ENCODE peak calls at places on chromosomes 2 and 18, in eight cellular contexts. One of them, this sample, is unnamed.
A peak's percentile ranks its signal among the peaks of the same experiment; 100 is the strongest.

GRCh38 chr2:189204322-189204941 is 24.9 kb upstream of the COL5A2 start:
- DNase-seq in HCT116: peak; percentile 22
- DNase-seq in GM23248: peak; percentile 74
- DNase-seq in neural progenitor cell: no peak
- DNase-seq in MM.1S: peak; percentile 9
- DNase-seq in PC-3: peak; percentile 49
- DNase-seq in SK-N-SH: no peak
- DNase-seq in GM23338: no peak
- DNase-seq in this sample: no peak

GRCh38 chr2:7060156-7060555 is 142.9 kb downstream of the RNF144A start:
- DNase-seq in neural progenitor cell: no peak
- DNase-seq in GM23338: no peak
- DNase-seq in HCT116: no peak
- DNase-seq in SK-N-SH: no peak
- DNase-seq in PC-3: no peak
- DNase-seq in MM.1S: no peak
- DNase-seq in GM23248: no peak
- DNase-seq in this sample: no peak

GRCh38 chr2:236167297-236168109 is 683 bp downstream of the GBX2 start:
- DNase-seq in PC-3: peak; percentile 54
- DNase-seq in GM23248: peak; percentile 73
- DNase-seq in MM.1S: no peak
- DNase-seq in GM23338: peak; percentile 58
- DNase-seq in SK-N-SH: peak; percentile 72
- DNase-seq in HCT116: no peak
- DNase-seq in neural progenitor cell: peak; percentile 86
- DNase-seq in this sample: peak; percentile 70

GRCh38 chr18:26515643-26516495 is 32.5 kb downstream of the KCTD1 start:
- DNase-seq in MM.1S: no peak
- DNase-seq in neural progenitor cell: no peak
- DNase-seq in HCT116: no peak
- DNase-seq in PC-3: no peak
- DNase-seq in SK-N-SH: no peak
- DNase-seq in GM23338: peak; percentile 53
- DNase-seq in GM23248: no peak
- DNase-seq in this sample: no peak

GRCh38 chr2:216596986-216597509 is 36.2 kb upstream of the IGFBP2 start:
- DNase-seq in HCT116: no peak
- DNase-seq in SK-N-SH: peak; percentile 34
- DNase-seq in MM.1S: no peak
- DNase-seq in PC-3: peak; percentile 20
- DNase-seq in neural progenitor cell: no peak
- DNase-seq in GM23248: peak; percentile 36
- DNase-seq in GM23338: no peak
- DNase-seq in this sample: no peak

GRCh38 chr2:207725815-207726578 is 14.6 kb downstream of the CCNYL1 start:
- DNase-seq in SK-N-SH: peak; percentile 23
- DNase-seq in PC-3: peak; percentile 35
- DNase-seq in neural progenitor cell: no peak
- DNase-seq in HCT116: no peak
- DNase-seq in GM23248: no peak
- DNase-seq in MM.1S: peak; percentile 28
- DNase-seq in GM23338: no peak
- DNase-seq in this sample: no peak

GRCh38 chr2:73253400-73253799 is 19.3 kb downstream of the CCT7 start:
- DNase-seq in MM.1S: no peak
- DNase-seq in SK-N-SH: no peak
- DNase-seq in PC-3: no peak
- DNase-seq in GM23248: no peak
- DNase-seq in neural progenitor cell: no peak
- DNase-seq in HCT116: no peak
- DNase-seq in GM23338: no peak
- DNase-seq in this sample: no peak

GRCh38 chr18:75727479-75727878 is 300.0 kb upstream of the SMIM21 start:
- DNase-seq in HCT116: peak; percentile 21
- DNase-seq in SK-N-SH: peak; percentile 47
- DNase-seq in neural progenitor cell: peak; percentile 76
- DNase-seq in GM23248: peak; percentile 68
- DNase-seq in GM23338: peak; percentile 86
- DNase-seq in MM.1S: no peak
- DNase-seq in PC-3: peak; percentile 35
- DNase-seq in this sample: peak; percentile 35

GRCh38 chr2:234981197-234982095 is 29.6 kb downstream of the SH3BP4 start:
- DNase-seq in SK-N-SH: peak; percentile 58
- DNase-seq in GM23338: peak; percentile 84
- DNase-seq in GM23248: peak; percentile 99
- DNase-seq in HCT116: peak; percentile 73
- DNase-seq in neural progenitor cell: peak; percentile 77
- DNase-seq in MM.1S: no peak
- DNase-seq in PC-3: peak; percentile 94
- DNase-seq in this sample: peak; percentile 87

GRCh38 chr2:204713211-204713610 is 167.9 kb downstream of the PARD3B start:
- DNase-seq in PC-3: no peak
- DNase-seq in HCT116: no peak
- DNase-seq in neural progenitor cell: no peak
- DNase-seq in GM23338: no peak
- DNase-seq in MM.1S: no peak
- DNase-seq in SK-N-SH: no peak
- DNase-seq in GM23248: no peak
- DNase-seq in this sample: no peak

GRCh38 chr2:46487667-46488333 is 8.4 kb downstream of the TMEM247 start:
- DNase-seq in MM.1S: no peak
- DNase-seq in GM23338: peak; percentile 14
- DNase-seq in SK-N-SH: no peak
- DNase-seq in GM23248: peak; percentile 88
- DNase-seq in neural progenitor cell: no peak
- DNase-seq in PC-3: peak; percentile 19
- DNase-seq in HCT116: no peak
- DNase-seq in this sample: no peak

GRCh38 chr18:2985628-2986027 is 27.3 kb downstream of the LPIN2 start:
- DNase-seq in neural progenitor cell: no peak
- DNase-seq in MM.1S: peak; percentile 47
- DNase-seq in GM23248: peak; percentile 61
- DNase-seq in PC-3: peak; percentile 56
- DNase-seq in GM23338: no peak
- DNase-seq in HCT116: peak; percentile 18
- DNase-seq in SK-N-SH: no peak
- DNase-seq in this sample: no peak

GRCh38 chr2:68643011-68643873 is at the start of gene PROKR1:
- DNase-seq in PC-3: peak; percentile 35
- DNase-seq in SK-N-SH: peak; percentile 78
- DNase-seq in HCT116: no peak
- DNase-seq in GM23248: peak; percentile 55
- DNase-seq in MM.1S: no peak
- DNase-seq in neural progenitor cell: peak; percentile 89
- DNase-seq in GM23338: peak; percentile 83
- DNase-seq in this sample: peak; percentile 65

GRCh38 chr2:184463866-184464248 is 134.5 kb upstream of the ZNF804A start:
- DNase-seq in HCT116: no peak
- DNase-seq in neural progenitor cell: no peak
- DNase-seq in SK-N-SH: no peak
- DNase-seq in PC-3: no peak
- DNase-seq in MM.1S: no peak
- DNase-seq in GM23248: no peak
- DNase-seq in GM23338: no peak
- DNase-seq in this sample: no peak

GRCh38 chr2:184468826-184469225 is 129.5 kb upstream of the ZNF804A start:
- DNase-seq in GM23338: no peak
- DNase-seq in PC-3: no peak
- DNase-seq in MM.1S: no peak
- DNase-seq in neural progenitor cell: no peak
- DNase-seq in HCT116: no peak
- DNase-seq in SK-N-SH: no peak
- DNase-seq in GM23248: no peak
- DNase-seq in this sample: no peak

GRCh38 chr2:184463102-184463865 is 135.0 kb upstream of the ZNF804A start:
- DNase-seq in GM23248: no peak
- DNase-seq in PC-3: no peak
- DNase-seq in GM23338: no peak
- DNase-seq in MM.1S: peak; percentile 46
- DNase-seq in HCT116: no peak
- DNase-seq in SK-N-SH: no peak
- DNase-seq in neural progenitor cell: no peak
- DNase-seq in this sample: peak; percentile 49
- H3K4me3 ChIP-seq in GM23248: no peak overlapping the region
- H3K4me3 ChIP-seq in PC-3: no peak overlapping the region
- H3K4me3 ChIP-seq in GM23338: no peak overlapping the region
- H3K4me3 ChIP-seq in MM.1S: no peak overlapping the region
- H3K4me3 ChIP-seq in HCT116: no peak overlapping the region
- H3K4me3 ChIP-seq in SK-N-SH: no peak overlapping the region
- H3K4me3 ChIP-seq in neural progenitor cell: no peak overlapping the region
- H3K4me3 ChIP-seq in this sample: no peak overlapping the region

DNA sequence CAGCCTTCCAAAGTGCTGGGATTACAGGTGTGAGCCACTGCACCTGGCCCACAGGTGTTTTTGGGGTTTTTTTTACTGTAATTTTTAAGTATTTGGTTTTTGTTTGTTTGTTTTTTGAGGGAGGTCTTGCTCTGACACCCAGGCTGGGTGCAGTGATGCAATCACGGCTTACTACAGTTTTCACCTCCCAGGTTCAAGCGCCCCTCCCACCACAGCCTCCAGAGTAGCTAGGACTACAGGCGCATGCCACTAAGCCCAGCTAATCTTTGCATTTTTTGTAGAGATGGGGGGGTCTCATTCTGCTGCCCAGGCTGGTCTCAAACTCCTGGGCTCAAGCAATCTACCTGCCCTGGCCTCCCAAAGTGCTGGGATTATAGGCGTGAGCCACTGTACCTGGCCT is 7.3 kb upstream of the SLC11A1 start:
- DNase-seq in MM.1S: no peak
- DNase-seq in HCT116: no peak
- DNase-seq in PC-3: no peak
- DNase-seq in GM23248: no peak
- DNase-seq in SK-N-SH: no peak
- DNase-seq in GM23338: no peak
- DNase-seq in neural progenitor cell: no peak
- DNase-seq in this sample: no peak
- TF ChIP-seq EZH2phosphoT487 in MM.1S: no peak
- TF ChIP-seq EZH2phosphoT487 in HCT116: no peak
- TF ChIP-seq EZH2phosphoT487 in PC-3: no peak
- TF ChIP-seq EZH2phosphoT487 in GM23248: no peak
- TF ChIP-seq EZH2phosphoT487 in SK-N-SH: no peak
- TF ChIP-seq EZH2phosphoT487 in GM23338: no peak
- TF ChIP-seq EZH2phosphoT487 in neural progenitor cell: no peak
- TF ChIP-seq EZH2phosphoT487 in this sample: no peak

GRCh38 chr18:22683786-22684185 is 249.3 kb upstream of the RBBP8 start:
- DNase-seq in neural progenitor cell: no peak
- DNase-seq in SK-N-SH: no peak
- DNase-seq in GM23338: no peak
- DNase-seq in GM23248: no peak
- DNase-seq in HCT116: no peak
- DNase-seq in MM.1S: no peak
- DNase-seq in PC-3: no peak
- DNase-seq in this sample: no peak
- H3K27me3 ChIP-seq in neural progenitor cell: no peaks in the 10 kb centered on the region
- H3K27me3 ChIP-seq in SK-N-SH: no peaks in the 10 kb centered on the region
- H3K27me3 ChIP-seq in GM23338: no peaks in the 10 kb centered on the region
- H3K27me3 ChIP-seq in GM23248: no peaks in the 10 kb centered on the region
- H3K27me3 ChIP-seq in HCT116: peaks cover 8% of the 10 kb centered on the region
- H3K27me3 ChIP-seq in MM.1S: no peaks in the 10 kb centered on the region
- H3K27me3 ChIP-seq in PC-3: no peaks in the 10 kb centered on the region
- H3K27me3 ChIP-seq in this sample: no peaks in the 10 kb centered on the region

DNA sequence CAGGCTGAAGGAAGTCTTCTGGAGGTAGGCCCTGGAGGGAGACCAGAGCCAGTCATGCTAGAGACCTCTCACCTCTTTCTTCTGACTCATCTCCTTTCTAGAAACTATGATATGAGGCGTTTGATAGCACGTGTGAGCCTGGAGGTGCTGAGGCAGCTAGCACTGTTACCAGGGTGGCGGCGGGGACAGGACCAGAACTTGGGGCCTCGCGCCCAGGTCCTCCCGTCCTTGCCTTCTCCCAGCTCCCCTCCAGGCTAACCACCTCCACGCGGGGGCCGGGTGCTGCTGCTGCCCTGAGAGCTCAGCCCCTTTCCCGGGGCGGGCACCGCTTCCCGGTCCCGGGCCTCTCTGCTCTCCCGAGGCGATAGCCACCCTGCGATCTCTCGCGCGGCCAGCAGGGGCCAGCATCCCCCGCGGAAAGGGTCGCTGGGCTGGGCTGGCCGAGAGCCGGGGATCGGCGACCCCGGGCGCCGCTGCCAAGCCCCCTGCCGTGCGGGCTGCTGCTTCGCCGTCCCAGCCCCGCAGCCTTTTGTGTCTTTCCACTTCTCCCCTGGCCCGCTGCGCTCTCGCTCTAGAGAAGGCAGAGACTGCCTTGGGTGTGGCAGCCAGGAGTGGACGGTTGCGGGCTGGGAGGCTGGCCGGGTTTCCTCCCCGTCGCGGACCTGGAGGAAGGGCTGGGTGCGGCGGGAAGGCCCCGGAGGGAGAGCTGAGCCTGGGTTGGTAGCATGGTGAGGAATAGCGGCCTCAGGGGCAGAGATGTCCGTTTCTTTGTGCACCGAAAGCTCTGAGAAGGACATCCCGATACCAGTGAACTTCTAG is 49.1 kb downstream of the TMEM17 start:
- DNase-seq in GM23338: peak; percentile 90
- DNase-seq in GM23248: peak; percentile 79
- DNase-seq in PC-3: peak; percentile 85
- DNase-seq in HCT116: no peak
- DNase-seq in SK-N-SH: peak; percentile 95
- DNase-seq in MM.1S: peak; percentile 49
- DNase-seq in neural progenitor cell: peak; percentile 94
- DNase-seq in this sample: peak; percentile 85
- H3K4me3 ChIP-seq in GM23338: peak overlapping the region; percentile 78
- H3K4me3 ChIP-seq in GM23248: peak overlapping the region; percentile 80
- H3K4me3 ChIP-seq in PC-3: peak overlapping the region; percentile 80
- H3K4me3 ChIP-seq in HCT116: peak overlapping the region; percentile 37
- H3K4me3 ChIP-seq in SK-N-SH: peak overlapping the region; percentile 58
- H3K4me3 ChIP-seq in MM.1S: peak overlapping the region; percentile 78
- H3K4me3 ChIP-seq in neural progenitor cell: peak overlapping the region; percentile 48
- H3K4me3 ChIP-seq in this sample: peak overlapping the region; percentile 86

DNA sequence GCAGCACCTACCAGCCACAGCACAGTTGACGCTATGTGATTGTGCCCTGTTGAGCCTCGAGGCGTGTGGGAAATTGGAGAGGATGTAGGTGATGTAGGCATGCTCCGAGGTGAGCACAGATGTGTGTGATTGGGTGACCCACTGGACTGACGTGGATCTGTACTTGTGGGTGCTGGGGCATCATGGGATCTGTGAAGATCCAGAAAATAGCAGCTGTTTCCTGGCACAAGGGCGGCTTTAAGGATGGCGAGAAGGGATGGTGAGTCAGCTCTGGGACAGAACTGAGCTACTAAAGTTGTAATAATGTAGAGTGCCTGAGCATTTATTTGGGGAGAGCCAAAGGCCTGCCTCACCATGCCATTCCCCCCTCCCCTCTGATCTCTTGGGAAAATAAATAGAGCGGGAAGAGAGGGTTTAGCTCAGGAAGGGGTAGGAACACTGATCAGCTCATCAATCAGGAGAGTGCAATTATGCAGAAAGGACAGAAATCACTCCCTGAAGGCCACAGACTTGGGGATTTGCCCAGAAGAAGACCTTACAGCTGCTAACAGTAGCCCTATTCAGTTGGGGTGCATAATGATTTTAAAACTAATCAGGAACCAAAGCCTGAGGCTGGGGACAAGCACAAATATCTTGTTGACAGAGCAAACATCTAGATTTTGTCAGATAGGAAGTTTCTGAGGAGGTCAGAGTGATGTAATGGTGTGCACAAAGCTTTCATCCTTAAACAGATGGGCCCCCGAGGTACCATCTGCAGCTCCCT is 30.2 kb downstream of the TANC1 start:
- DNase-seq in neural progenitor cell: no peak
- DNase-seq in HCT116: no peak
- DNase-seq in GM23248: peak; percentile 44
- DNase-seq in MM.1S: no peak
- DNase-seq in SK-N-SH: no peak
- DNase-seq in GM23338: no peak
- DNase-seq in PC-3: no peak
- DNase-seq in this sample: no peak
- TF ChIP-seq EZH2phosphoT487 in neural progenitor cell: no peak
- TF ChIP-seq EZH2phosphoT487 in HCT116: no peak
- TF ChIP-seq EZH2phosphoT487 in GM23248: no peak
- TF ChIP-seq EZH2phosphoT487 in MM.1S: no peak
- TF ChIP-seq EZH2phosphoT487 in SK-N-SH: no peak
- TF ChIP-seq EZH2phosphoT487 in GM23338: no peak
- TF ChIP-seq EZH2phosphoT487 in PC-3: no peak
- TF ChIP-seq EZH2phosphoT487 in this sample: no peak

This sample was measured in hepatocyte.